ENCODE peak calls at places on chromosome 18, in nine cellular contexts. One of them, this sample, is unnamed. For H3K4me1, the result is how much of the 10 kb centered on the place peaks cover.

GRCh38 chr18:80107396-80107795 is 1.7 kb upstream of the ADNP2 start:
- DNase-seq in Peyer's patch: no peak
- DNase-seq in stomach: no peak
- DNase-seq in H1: no peak
- DNase-seq in transverse colon: no peak
- DNase-seq in thyroid gland: no peak
- DNase-seq in breast epithelium: no peak
- DNase-seq in A549: no peak
- DNase-seq in GM12878: no peak
- DNase-seq in this sample: no peak

GRCh38 chr18:70243131-70243530 is 37.6 kb upstream of the RTTN start:
- DNase-seq in Peyer's patch: no peak
- DNase-seq in stomach: peak
- DNase-seq in H1: no peak
- DNase-seq in transverse colon: peak
- DNase-seq in thyroid gland: no peak
- DNase-seq in breast epithelium: no peak
- DNase-seq in A549: peak
- DNase-seq in GM12878: no peak
- DNase-seq in this sample: no peak

GRCh38 chr18:3675446-3675845 is 225.5 kb downstream of the TGIF1 start:
- DNase-seq in Peyer's patch: no peak
- DNase-seq in stomach: no peak
- DNase-seq in H1: no peak
- DNase-seq in transverse colon: no peak
- DNase-seq in thyroid gland: no peak
- DNase-seq in breast epithelium: no peak
- DNase-seq in A549: peak
- DNase-seq in GM12878: no peak
- DNase-seq in this sample: no peak

GRCh38 chr18:54690198-54690597 is 99.2 kb downstream of the DYNAP start:
- DNase-seq in Peyer's patch: no peak
- DNase-seq in stomach: no peak
- DNase-seq in H1: no peak
- DNase-seq in transverse colon: no peak
- DNase-seq in thyroid gland: no peak
- DNase-seq in breast epithelium: no peak
- DNase-seq in A549: no peak
- DNase-seq in GM12878: no peak
- DNase-seq in this sample: no peak

GRCh38 chr18:3451989-3452749 is 2.2 kb downstream of the TGIF1 start:
- DNase-seq in Peyer's patch: peak
- DNase-seq in stomach: peak
- DNase-seq in H1: no peak
- DNase-seq in transverse colon: peak
- DNase-seq in thyroid gland: peak
- DNase-seq in breast epithelium: peak
- DNase-seq in A549: peak
- DNase-seq in GM12878: no peak
- DNase-seq in this sample: peak

GRCh38 chr18:731185-731584 is 18.8 kb upstream of the ENOSF1 start:
- DNase-seq in Peyer's patch: no peak
- DNase-seq in stomach: no peak
- DNase-seq in H1: no peak
- DNase-seq in transverse colon: no peak
- DNase-seq in thyroid gland: no peak
- DNase-seq in breast epithelium: no peak
- DNase-seq in A549: no peak
- DNase-seq in GM12878: no peak
- DNase-seq in this sample: no peak

GRCh38 chr18:74331404-74331803 is 15.8 kb downstream of the C18orf63 start:
- DNase-seq in Peyer's patch: no peak
- DNase-seq in stomach: no peak
- DNase-seq in H1: no peak
- DNase-seq in transverse colon: no peak
- DNase-seq in thyroid gland: no peak
- DNase-seq in breast epithelium: no peak
- DNase-seq in A549: peak
- DNase-seq in GM12878: no peak
- DNase-seq in this sample: peak

GRCh38 chr18:199768-200167 is 41.4 kb downstream of the USP14 start:
- DNase-seq in Peyer's patch: no peak
- DNase-seq in stomach: no peak
- DNase-seq in H1: no peak
- DNase-seq in transverse colon: no peak
- DNase-seq in thyroid gland: no peak
- DNase-seq in breast epithelium: no peak
- DNase-seq in A549: no peak
- DNase-seq in GM12878: no peak
- DNase-seq in this sample: no peak

GRCh38 chr18:44036500-44036899 is 644.2 kb upstream of the SETBP1 start:
- DNase-seq in Peyer's patch: no peak
- DNase-seq in stomach: peak
- DNase-seq in H1: no peak
- DNase-seq in transverse colon: no peak
- DNase-seq in thyroid gland: peak
- DNase-seq in breast epithelium: no peak
- DNase-seq in A549: no peak
- DNase-seq in GM12878: no peak
- DNase-seq in this sample: peak

GRCh38 chr18:79373736-79374135 is 22.0 kb upstream of the NFATC1 start:
- DNase-seq in Peyer's patch: no peak
- DNase-seq in stomach: no peak
- DNase-seq in H1: no peak
- DNase-seq in transverse colon: no peak
- DNase-seq in thyroid gland: no peak
- DNase-seq in breast epithelium: no peak
- DNase-seq in A549: no peak
- DNase-seq in GM12878: no peak
- DNase-seq in this sample: no peak

GRCh38 chr18:48994044-48994651 is 43.4 kb upstream of the SMAD7 start:
- DNase-seq in Peyer's patch: no peak
- DNase-seq in stomach: no peak
- DNase-seq in H1: no peak
- DNase-seq in transverse colon: no peak
- DNase-seq in thyroid gland: peak
- DNase-seq in breast epithelium: no peak
- DNase-seq in A549: peak
- DNase-seq in GM12878: no peak
- DNase-seq in this sample: no peak

GRCh38 chr18:62398291-62398690 is 73.2 kb downstream of the TNFRSF11A start:
- DNase-seq in Peyer's patch: no peak
- DNase-seq in stomach: no peak
- DNase-seq in H1: no peak
- DNase-seq in transverse colon: no peak
- DNase-seq in thyroid gland: no peak
- DNase-seq in breast epithelium: no peak
- DNase-seq in A549: no peak
- DNase-seq in GM12878: no peak
- DNase-seq in this sample: no peak

GRCh38 chr18:10454800-10455550 is 540 bp downstream of the APCDD1 start:
- DNase-seq in Peyer's patch: no peak
- DNase-seq in stomach: peak
- DNase-seq in H1: no peak
- DNase-seq in transverse colon: no peak
- DNase-seq in thyroid gland: peak
- DNase-seq in breast epithelium: no peak
- DNase-seq in A549: peak
- DNase-seq in GM12878: no peak
- DNase-seq in this sample: no peak

GRCh38 chr18:48186084-48186798 is 222.9 kb downstream of the ZBTB7C start:
- DNase-seq in Peyer's patch: no peak
- DNase-seq in stomach: no peak
- DNase-seq in H1: no peak
- DNase-seq in transverse colon: no peak
- DNase-seq in thyroid gland: no peak
- DNase-seq in breast epithelium: no peak
- DNase-seq in A549: no peak
- DNase-seq in GM12878: no peak
- DNase-seq in this sample: peak

GRCh38 chr18:37607281-37607680 is 41.7 kb upstream of the CELF4 start:
- DNase-seq in Peyer's patch: no peak
- DNase-seq in stomach: no peak
- DNase-seq in H1: no peak
- DNase-seq in transverse colon: no peak
- DNase-seq in thyroid gland: no peak
- DNase-seq in breast epithelium: no peak
- DNase-seq in A549: no peak
- DNase-seq in GM12878: no peak
- DNase-seq in this sample: no peak

GRCh38 chr18:1513519-1513918 is 608.8 kb downstream of the ADCYAP1 start:
- DNase-seq in Peyer's patch: no peak
- DNase-seq in stomach: no peak
- DNase-seq in H1: no peak
- DNase-seq in transverse colon: no peak
- DNase-seq in thyroid gland: no peak
- DNase-seq in breast epithelium: no peak
- DNase-seq in A549: no peak
- DNase-seq in GM12878: no peak
- DNase-seq in this sample: no peak

GRCh38 chr18:32769242-32770180 is 3.3 kb downstream of the KLHL14 start:
- DNase-seq in Peyer's patch: peak
- DNase-seq in stomach: no peak
- DNase-seq in H1: no peak
- DNase-seq in transverse colon: no peak
- DNase-seq in thyroid gland: peak
- DNase-seq in breast epithelium: no peak
- DNase-seq in A549: no peak
- DNase-seq in GM12878: no peak
- DNase-seq in this sample: no peak
- H3K4me3 ChIP-seq in Peyer's patch: peak
- H3K4me3 ChIP-seq in stomach: peak
- H3K4me3 ChIP-seq in H1: peak
- H3K4me3 ChIP-seq in transverse colon: no peak
- H3K4me3 ChIP-seq in thyroid gland: peak
- H3K4me3 ChIP-seq in breast epithelium: peak
- H3K4me3 ChIP-seq in A549: no peak
- H3K4me3 ChIP-seq in GM12878: no peak
- H3K4me3 ChIP-seq in this sample: no peak

GRCh38 chr18:63702660-63703059 is at the start of gene SERPINB11:
- DNase-seq in Peyer's patch: no peak
- DNase-seq in stomach: no peak
- DNase-seq in H1: no peak
- DNase-seq in transverse colon: no peak
- DNase-seq in thyroid gland: no peak
- DNase-seq in breast epithelium: no peak
- DNase-seq in A549: no peak
- DNase-seq in GM12878: no peak
- DNase-seq in this sample: no peak

GRCh38 chr18:63697261-63697660 is 5.5 kb upstream of the SERPINB11 start:
- DNase-seq in Peyer's patch: no peak
- DNase-seq in stomach: no peak
- DNase-seq in H1: no peak
- DNase-seq in transverse colon: no peak
- DNase-seq in thyroid gland: no peak
- DNase-seq in breast epithelium: no peak
- DNase-seq in A549: no peak
- DNase-seq in GM12878: no peak
- DNase-seq in this sample: no peak

GRCh38 chr18:63705401-63705800 is 2.6 kb downstream of the SERPINB11 start:
- DNase-seq in Peyer's patch: no peak
- DNase-seq in stomach: no peak
- DNase-seq in H1: no peak
- DNase-seq in transverse colon: no peak
- DNase-seq in thyroid gland: no peak
- DNase-seq in breast epithelium: no peak
- DNase-seq in A549: no peak
- DNase-seq in GM12878: no peak
- DNase-seq in this sample: no peak

GRCh38 chr18:63700501-63700900 is 2.3 kb upstream of the SERPINB11 start:
- DNase-seq in Peyer's patch: no peak
- DNase-seq in stomach: no peak
- DNase-seq in H1: no peak
- DNase-seq in transverse colon: no peak
- DNase-seq in thyroid gland: no peak
- DNase-seq in breast epithelium: no peak
- DNase-seq in A549: no peak
- DNase-seq in GM12878: no peak
- DNase-seq in this sample: no peak

GRCh38 chr18:63701952-63702351 is 808 bp upstream of the SERPINB11 start:
- DNase-seq in Peyer's patch: no peak
- DNase-seq in stomach: no peak
- DNase-seq in H1: no peak
- DNase-seq in transverse colon: no peak
- DNase-seq in thyroid gland: no peak
- DNase-seq in breast epithelium: no peak
- DNase-seq in A549: no peak
- DNase-seq in GM12878: no peak
- DNase-seq in this sample: no peak
- TF ChIP-seq POLR2A in Peyer's patch: no peak
- TF ChIP-seq POLR2A in stomach: no peak
- TF ChIP-seq POLR2A in H1: no peak
- TF ChIP-seq POLR2A in transverse colon: no peak
- TF ChIP-seq POLR2A in thyroid gland: no peak
- TF ChIP-seq POLR2A in breast epithelium: no peak
- TF ChIP-seq POLR2A in A549: no peak
- TF ChIP-seq POLR2A in GM12878: no peak
- TF ChIP-seq POLR2A in this sample: no peak

DNA sequence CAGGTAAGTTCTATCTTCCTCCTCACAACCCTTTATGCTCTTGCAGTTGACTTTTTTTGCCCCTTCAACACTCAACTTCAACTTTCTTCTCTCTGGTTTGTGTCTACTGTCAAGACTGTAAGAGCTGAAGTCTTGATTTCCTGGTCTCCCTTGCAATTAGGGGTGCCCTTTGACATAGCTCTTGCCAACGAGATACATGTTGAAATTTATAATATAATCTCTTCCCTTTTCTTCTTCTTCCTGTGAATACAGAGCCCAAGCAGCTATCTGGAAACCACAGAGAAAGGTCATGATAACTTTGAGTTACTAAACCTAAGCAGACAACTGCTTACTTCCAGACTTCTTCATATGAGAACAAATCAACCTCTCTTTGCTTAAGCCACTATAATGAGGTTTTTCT is 163.5 kb downstream of the MC4R start:
- DNase-seq in Peyer's patch: no peak
- DNase-seq in stomach: no peak
- DNase-seq in H1: no peak
- DNase-seq in transverse colon: no peak
- DNase-seq in thyroid gland: no peak
- DNase-seq in breast epithelium: no peak
- DNase-seq in A549: no peak
- DNase-seq in GM12878: no peak
- DNase-seq in this sample: no peak
- H3K4me1 ChIP-seq in Peyer's patch: under half
- H3K4me1 ChIP-seq in stomach: under half
- H3K4me1 ChIP-seq in H1: under half
- H3K4me1 ChIP-seq in transverse colon: under half
- H3K4me1 ChIP-seq in thyroid gland: under half
- H3K4me1 ChIP-seq in breast epithelium: under half
- H3K4me1 ChIP-seq in A549: under half
- H3K4me1 ChIP-seq in GM12878: under half
- H3K4me1 ChIP-seq in this sample: under half

DNA sequence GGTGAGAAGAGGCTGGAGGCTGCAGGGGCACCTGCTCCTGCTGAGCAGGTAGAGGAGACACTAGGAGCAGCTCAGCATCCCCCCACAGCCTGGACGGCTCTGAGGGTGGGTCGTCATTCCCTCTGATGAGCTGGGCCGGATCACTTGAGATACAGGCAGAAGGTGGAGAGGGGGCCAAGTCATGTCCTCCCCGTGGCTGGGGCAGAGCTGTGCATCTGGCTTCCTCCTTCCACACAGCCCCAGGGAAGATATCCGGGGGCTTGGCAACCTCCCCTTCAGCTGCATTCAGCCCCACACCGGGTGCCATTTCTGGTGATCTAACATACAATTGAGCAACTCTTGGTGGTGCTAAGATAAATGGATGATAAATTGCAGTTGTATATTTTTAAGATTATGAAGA is 236.9 kb downstream of the LDLRAD4 start:
- DNase-seq in Peyer's patch: no peak
- DNase-seq in stomach: no peak
- DNase-seq in H1: no peak
- DNase-seq in transverse colon: no peak
- DNase-seq in thyroid gland: no peak
- DNase-seq in breast epithelium: no peak
- DNase-seq in A549: no peak
- DNase-seq in GM12878: no peak
- DNase-seq in this sample: no peak
- H3K4me3 ChIP-seq in Peyer's patch: no peak
- H3K4me3 ChIP-seq in stomach: no peak
- H3K4me3 ChIP-seq in H1: no peak
- H3K4me3 ChIP-seq in transverse colon: no peak
- H3K4me3 ChIP-seq in thyroid gland: no peak
- H3K4me3 ChIP-seq in breast epithelium: no peak
- H3K4me3 ChIP-seq in A549: no peak
- H3K4me3 ChIP-seq in GM12878: no peak
- H3K4me3 ChIP-seq in this sample: no peak

This sample was measured in adrenal gland.